ENCODE peak calls at places on chromosome 16, in nine cellular contexts. One of them, this sample, is unnamed.

GRCh38 chr16:595094-595528 is 5.2 kb downstream of the RAB40C start:
- DNase-seq in bronchial epithelial cell: no peak
- DNase-seq in psoas muscle: no peak
- DNase-seq in PC-3: no peak
- DNase-seq in colonic mucosa: no peak
- DNase-seq in foreskin fibroblast: no peak
- DNase-seq in GM12878: no peak
- DNase-seq in OCI-LY7: no peak
- DNase-seq in choroid plexus epithelial cell: no peak
- DNase-seq in this sample: no peak

GRCh38 chr16:165539-166374 is at the start of gene HBM:
- DNase-seq in bronchial epithelial cell: no peak
- DNase-seq in psoas muscle: no peak
- DNase-seq in PC-3: no peak
- DNase-seq in colonic mucosa: no peak
- DNase-seq in foreskin fibroblast: no peak
- DNase-seq in GM12878: no peak
- DNase-seq in OCI-LY7: no peak
- DNase-seq in choroid plexus epithelial cell: no peak
- DNase-seq in this sample: peak

GRCh38 chr16:27235055-27235937 is 32.0 kb downstream of the KDM8 start:
- DNase-seq in bronchial epithelial cell: peak
- DNase-seq in psoas muscle: peak
- DNase-seq in PC-3: peak
- DNase-seq in colonic mucosa: peak
- DNase-seq in foreskin fibroblast: peak
- DNase-seq in GM12878: peak
- DNase-seq in OCI-LY7: peak
- DNase-seq in choroid plexus epithelial cell: peak
- DNase-seq in this sample: peak

GRCh38 chr16:82756283-82756599 is 129.5 kb downstream of the CDH13 start:
- DNase-seq in bronchial epithelial cell: peak
- DNase-seq in psoas muscle: no peak
- DNase-seq in PC-3: no peak
- DNase-seq in colonic mucosa: no peak
- DNase-seq in foreskin fibroblast: peak
- DNase-seq in GM12878: no peak
- DNase-seq in OCI-LY7: no peak
- DNase-seq in choroid plexus epithelial cell: peak
- DNase-seq in this sample: peak

GRCh38 chr16:1732071-1732470 is 26.1 kb downstream of the MAPK8IP3 start:
- DNase-seq in bronchial epithelial cell: no peak
- DNase-seq in psoas muscle: no peak
- DNase-seq in PC-3: no peak
- DNase-seq in colonic mucosa: no peak
- DNase-seq in foreskin fibroblast: no peak
- DNase-seq in GM12878: no peak
- DNase-seq in OCI-LY7: no peak
- DNase-seq in choroid plexus epithelial cell: no peak
- DNase-seq in this sample: no peak

GRCh38 chr16:779561-779960 is 8.6 kb downstream of the RPUSD1 start:
- DNase-seq in bronchial epithelial cell: no peak
- DNase-seq in psoas muscle: no peak
- DNase-seq in PC-3: no peak
- DNase-seq in colonic mucosa: no peak
- DNase-seq in foreskin fibroblast: no peak
- DNase-seq in GM12878: no peak
- DNase-seq in OCI-LY7: no peak
- DNase-seq in choroid plexus epithelial cell: no peak
- DNase-seq in this sample: no peak

GRCh38 chr16:4947722-4948503 is 10.2 kb upstream of the SEC14L5 start:
- DNase-seq in bronchial epithelial cell: no peak
- DNase-seq in psoas muscle: no peak
- DNase-seq in PC-3: no peak
- DNase-seq in colonic mucosa: no peak
- DNase-seq in foreskin fibroblast: no peak
- DNase-seq in GM12878: no peak
- DNase-seq in OCI-LY7: no peak
- DNase-seq in choroid plexus epithelial cell: peak
- DNase-seq in this sample: no peak

GRCh38 chr16:78773316-78773715 is 673.9 kb downstream of the WWOX start:
- DNase-seq in bronchial epithelial cell: no peak
- DNase-seq in psoas muscle: no peak
- DNase-seq in PC-3: no peak
- DNase-seq in colonic mucosa: no peak
- DNase-seq in foreskin fibroblast: no peak
- DNase-seq in GM12878: no peak
- DNase-seq in OCI-LY7: no peak
- DNase-seq in choroid plexus epithelial cell: no peak
- DNase-seq in this sample: no peak

GRCh38 chr16:5042574-5043171 is 8.9 kb upstream of the NAGPA start:
- DNase-seq in bronchial epithelial cell: peak
- DNase-seq in psoas muscle: no peak
- DNase-seq in PC-3: peak
- DNase-seq in colonic mucosa: no peak
- DNase-seq in foreskin fibroblast: peak
- DNase-seq in GM12878: no peak
- DNase-seq in OCI-LY7: no peak
- DNase-seq in choroid plexus epithelial cell: peak
- DNase-seq in this sample: peak

GRCh38 chr16:12120331-12120981 is 143.9 kb downstream of the SNX29 start:
- DNase-seq in bronchial epithelial cell: no peak
- DNase-seq in psoas muscle: no peak
- DNase-seq in PC-3: no peak
- DNase-seq in colonic mucosa: no peak
- DNase-seq in foreskin fibroblast: peak
- DNase-seq in GM12878: no peak
- DNase-seq in OCI-LY7: no peak
- DNase-seq in choroid plexus epithelial cell: peak
- DNase-seq in this sample: no peak

GRCh38 chr16:67873435-67874146 is 739 bp downstream of the EDC4 start:
- DNase-seq in bronchial epithelial cell: no peak
- DNase-seq in psoas muscle: no peak
- DNase-seq in PC-3: no peak
- DNase-seq in colonic mucosa: peak
- DNase-seq in foreskin fibroblast: peak
- DNase-seq in GM12878: no peak
- DNase-seq in OCI-LY7: peak
- DNase-seq in choroid plexus epithelial cell: no peak
- DNase-seq in this sample: no peak

GRCh38 chr16:19884611-19885455 is at the start of gene GPRC5B:
- DNase-seq in bronchial epithelial cell: peak
- DNase-seq in psoas muscle: peak
- DNase-seq in PC-3: peak
- DNase-seq in colonic mucosa: peak
- DNase-seq in foreskin fibroblast: peak
- DNase-seq in GM12878: no peak
- DNase-seq in OCI-LY7: peak
- DNase-seq in choroid plexus epithelial cell: peak
- DNase-seq in this sample: peak

GRCh38 chr16:19162085-19162484 is 6.0 kb upstream of the SYT17 start:
- DNase-seq in bronchial epithelial cell: no peak
- DNase-seq in psoas muscle: no peak
- DNase-seq in PC-3: no peak
- DNase-seq in colonic mucosa: no peak
- DNase-seq in foreskin fibroblast: no peak
- DNase-seq in GM12878: no peak
- DNase-seq in OCI-LY7: no peak
- DNase-seq in choroid plexus epithelial cell: peak
- DNase-seq in this sample: no peak

GRCh38 chr16:77748426-77748825 is 26.1 kb downstream of the NUDT7 start:
- DNase-seq in bronchial epithelial cell: no peak
- DNase-seq in psoas muscle: no peak
- DNase-seq in PC-3: no peak
- DNase-seq in colonic mucosa: no peak
- DNase-seq in foreskin fibroblast: no peak
- DNase-seq in GM12878: no peak
- DNase-seq in OCI-LY7: no peak
- DNase-seq in choroid plexus epithelial cell: no peak
- DNase-seq in this sample: no peak

DNA sequence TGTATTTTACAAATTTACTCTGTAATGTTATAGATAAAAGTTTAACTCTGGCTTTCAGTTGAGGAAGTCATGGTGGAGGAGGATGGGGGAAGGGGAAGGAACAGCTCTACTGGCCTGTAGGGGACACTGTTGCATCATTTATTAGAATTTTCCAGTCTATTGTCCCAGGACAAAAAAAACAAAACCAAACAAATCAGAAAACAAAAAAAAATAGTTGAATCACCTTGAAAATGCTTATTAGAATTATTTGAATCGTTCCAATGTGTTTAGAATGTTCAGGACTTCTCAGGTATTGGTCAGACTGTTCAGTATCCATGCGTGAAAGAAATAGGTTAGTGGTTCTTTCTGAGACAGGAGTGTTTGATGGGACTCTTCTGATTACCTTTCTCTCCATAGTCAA is 242.0 kb downstream of the FTO start:
- DNase-seq in bronchial epithelial cell: peak
- DNase-seq in psoas muscle: no peak
- DNase-seq in PC-3: peak
- DNase-seq in colonic mucosa: no peak
- DNase-seq in foreskin fibroblast: peak
- DNase-seq in GM12878: no peak
- DNase-seq in OCI-LY7: peak
- DNase-seq in choroid plexus epithelial cell: peak
- DNase-seq in this sample: peak
- TF ChIP-seq CTCF in bronchial epithelial cell: peak
- TF ChIP-seq CTCF in psoas muscle: peak
- TF ChIP-seq CTCF in PC-3: peak
- TF ChIP-seq CTCF in colonic mucosa: peak
- TF ChIP-seq CTCF in foreskin fibroblast: peak
- TF ChIP-seq CTCF in GM12878: peak
- TF ChIP-seq CTCF in OCI-LY7: peak
- TF ChIP-seq CTCF in choroid plexus epithelial cell: peak
- TF ChIP-seq CTCF in this sample: peak

DNA sequence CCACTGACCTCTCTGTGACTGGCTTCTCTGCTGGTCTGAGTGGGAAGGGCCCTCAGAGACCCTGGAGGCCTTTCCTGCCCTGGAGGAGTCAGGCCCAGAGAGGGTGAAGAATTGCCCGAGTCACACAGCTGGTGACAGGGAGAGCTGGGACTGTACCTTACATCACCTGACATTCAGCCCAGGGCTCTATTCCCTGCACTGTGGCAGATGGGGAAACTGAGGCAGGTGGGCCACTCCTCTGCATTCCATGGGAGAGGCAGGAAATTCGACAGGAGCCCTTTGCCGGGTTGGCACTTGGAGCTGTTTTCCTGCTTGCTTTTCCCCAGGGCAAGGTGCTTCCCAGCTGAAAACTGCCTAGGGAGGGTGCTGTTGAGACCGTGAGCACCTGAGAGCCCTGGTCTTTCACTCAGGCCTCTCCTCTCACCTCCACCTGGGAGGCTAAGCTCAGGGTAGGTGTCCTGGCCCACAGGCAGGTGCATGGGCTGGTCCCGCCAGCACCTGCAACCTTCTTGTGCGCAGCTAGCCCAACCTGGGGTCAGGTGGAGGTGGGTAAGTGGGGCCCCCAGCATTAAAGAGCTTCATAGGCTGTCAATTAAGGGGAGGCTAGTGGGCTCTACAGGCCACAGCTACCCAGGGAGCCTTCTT is 8.5 kb downstream of the ADCY7 start:
- DNase-seq in bronchial epithelial cell: no peak
- DNase-seq in psoas muscle: no peak
- DNase-seq in PC-3: no peak
- DNase-seq in colonic mucosa: no peak
- DNase-seq in foreskin fibroblast: no peak
- DNase-seq in GM12878: no peak
- DNase-seq in OCI-LY7: peak
- DNase-seq in choroid plexus epithelial cell: no peak
- DNase-seq in this sample: no peak
- H3K4me3 ChIP-seq in bronchial epithelial cell: no peak
- H3K4me3 ChIP-seq in psoas muscle: peak
- H3K4me3 ChIP-seq in PC-3: no peak
- H3K4me3 ChIP-seq in colonic mucosa: peak
- H3K4me3 ChIP-seq in foreskin fibroblast: no peak
- H3K4me3 ChIP-seq in GM12878: peak
- H3K4me3 ChIP-seq in OCI-LY7: peak
- H3K4me3 ChIP-seq in choroid plexus epithelial cell: no peak
- H3K4me3 ChIP-seq in this sample: no peak

GRCh38 chr16:9645911-9646310 is 536.3 kb downstream of the GRIN2A start:
- DNase-seq in bronchial epithelial cell: no peak
- DNase-seq in psoas muscle: no peak
- DNase-seq in PC-3: no peak
- DNase-seq in colonic mucosa: no peak
- DNase-seq in foreskin fibroblast: no peak
- DNase-seq in GM12878: no peak
- DNase-seq in OCI-LY7: no peak
- DNase-seq in choroid plexus epithelial cell: no peak
- DNase-seq in this sample: no peak
- TF ChIP-seq CTCF in bronchial epithelial cell: no peak
- TF ChIP-seq CTCF in psoas muscle: no peak
- TF ChIP-seq CTCF in PC-3: no peak
- TF ChIP-seq CTCF in colonic mucosa: no peak
- TF ChIP-seq CTCF in foreskin fibroblast: no peak
- TF ChIP-seq CTCF in GM12878: peak
- TF ChIP-seq CTCF in OCI-LY7: no peak
- TF ChIP-seq CTCF in choroid plexus epithelial cell: no peak
- TF ChIP-seq CTCF in this sample: no peak

GRCh38 chr16:85222151-85222863 is 110.0 kb upstream of the CIBAR2 start:
- DNase-seq in bronchial epithelial cell: no peak
- DNase-seq in psoas muscle: no peak
- DNase-seq in PC-3: no peak
- DNase-seq in colonic mucosa: no peak
- DNase-seq in foreskin fibroblast: no peak
- DNase-seq in GM12878: no peak
- DNase-seq in OCI-LY7: no peak
- DNase-seq in choroid plexus epithelial cell: peak
- DNase-seq in this sample: no peak

GRCh38 chr16:85221081-85221809 is 109.0 kb upstream of the CIBAR2 start:
- DNase-seq in bronchial epithelial cell: no peak
- DNase-seq in psoas muscle: no peak
- DNase-seq in PC-3: no peak
- DNase-seq in colonic mucosa: no peak
- DNase-seq in foreskin fibroblast: no peak
- DNase-seq in GM12878: no peak
- DNase-seq in OCI-LY7: no peak
- DNase-seq in choroid plexus epithelial cell: peak
- DNase-seq in this sample: no peak

GRCh38 chr16:85221810-85222150 is 109.5 kb upstream of the CIBAR2 start:
- DNase-seq in bronchial epithelial cell: no peak
- DNase-seq in psoas muscle: no peak
- DNase-seq in PC-3: no peak
- DNase-seq in colonic mucosa: no peak
- DNase-seq in foreskin fibroblast: no peak
- DNase-seq in GM12878: no peak
- DNase-seq in OCI-LY7: no peak
- DNase-seq in choroid plexus epithelial cell: no peak
- DNase-seq in this sample: no peak

GRCh38 chr16:85216522-85217375 is 104.5 kb upstream of the CIBAR2 start:
- DNase-seq in bronchial epithelial cell: no peak
- DNase-seq in psoas muscle: no peak
- DNase-seq in PC-3: no peak
- DNase-seq in colonic mucosa: no peak
- DNase-seq in foreskin fibroblast: no peak
- DNase-seq in GM12878: no peak
- DNase-seq in OCI-LY7: no peak
- DNase-seq in choroid plexus epithelial cell: no peak
- DNase-seq in this sample: no peak

GRCh38 chr16:85220125-85220839 is 108.0 kb upstream of the CIBAR2 start:
- DNase-seq in bronchial epithelial cell: peak
- DNase-seq in psoas muscle: peak
- DNase-seq in PC-3: peak
- DNase-seq in colonic mucosa: peak
- DNase-seq in foreskin fibroblast: peak
- DNase-seq in GM12878: no peak
- DNase-seq in OCI-LY7: no peak
- DNase-seq in choroid plexus epithelial cell: peak
- DNase-seq in this sample: peak
- H3K4me3 ChIP-seq in bronchial epithelial cell: peak
- H3K4me3 ChIP-seq in psoas muscle: peak
- H3K4me3 ChIP-seq in PC-3: peak
- H3K4me3 ChIP-seq in colonic mucosa: peak
- H3K4me3 ChIP-seq in foreskin fibroblast: peak
- H3K4me3 ChIP-seq in GM12878: no peak
- H3K4me3 ChIP-seq in OCI-LY7: no peak
- H3K4me3 ChIP-seq in choroid plexus epithelial cell: peak
- H3K4me3 ChIP-seq in this sample: peak

This sample was measured in epithelial cell of esophagus.